ENCODE peak calls at places on chromosome 19, in ten cellular contexts. One of them, this sample, is unnamed.

GRCh38 chr19:14435320-14436050 is 2.4 kb downstream of the PKN1 start:
- DNase-seq in right lobe of liver: no peak
- DNase-seq in bronchial epithelial cell: no peak
- DNase-seq in brain microvascular endothelial cell: no peak
- DNase-seq in stomach: no peak
- DNase-seq in Panc1: no peak
- DNase-seq in pancreas: no peak
- DNase-seq in OCI-LY7: no peak
- DNase-seq in endothelial cell of umbilical vein: no peak
- DNase-seq in tibial nerve: no peak
- DNase-seq in this sample: no peak

GRCh38 chr19:55344444-55344843 is 4.8 kb downstream of the KMT5C start:
- DNase-seq in tibial nerve: no peak
- DNase-seq in bronchial epithelial cell: peak; percentile 43
- DNase-seq in OCI-LY7: no peak
- DNase-seq in Panc1: no peak
- DNase-seq in pancreas: no peak
- DNase-seq in endothelial cell of umbilical vein: no peak
- DNase-seq in right lobe of liver: peak; percentile 22
- DNase-seq in brain microvascular endothelial cell: no peak
- DNase-seq in stomach: no peak
- DNase-seq in this sample: no peak

GRCh38 chr19:45693168-45693788 is 812 bp downstream of the QPCTL start:
- DNase-seq in Panc1: no peak
- DNase-seq in bronchial epithelial cell: peak; percentile 40
- DNase-seq in pancreas: peak; percentile 63
- DNase-seq in OCI-LY7: peak; percentile 81
- DNase-seq in right lobe of liver: peak; percentile 87
- DNase-seq in stomach: peak; percentile 86
- DNase-seq in brain microvascular endothelial cell: peak; percentile 65
- DNase-seq in endothelial cell of umbilical vein: peak; percentile 65
- DNase-seq in tibial nerve: peak; percentile 85
- DNase-seq in this sample: peak; percentile 67

GRCh38 chr19:11321206-11322126 is 18.0 kb downstream of the RAB3D start:
- DNase-seq in OCI-LY7: no peak
- DNase-seq in bronchial epithelial cell: no peak
- DNase-seq in tibial nerve: no peak
- DNase-seq in Panc1: no peak
- DNase-seq in stomach: no peak
- DNase-seq in right lobe of liver: no peak
- DNase-seq in brain microvascular endothelial cell: no peak
- DNase-seq in pancreas: no peak
- DNase-seq in endothelial cell of umbilical vein: no peak
- DNase-seq in this sample: no peak

GRCh38 chr19:48501961-48502719 is 9.5 kb downstream of the LMTK3 start:
- DNase-seq in Panc1: no peak
- DNase-seq in tibial nerve: no peak
- DNase-seq in stomach: peak; percentile 95
- DNase-seq in OCI-LY7: peak; percentile 94
- DNase-seq in pancreas: peak; percentile 98
- DNase-seq in brain microvascular endothelial cell: no peak
- DNase-seq in bronchial epithelial cell: peak; percentile 89
- DNase-seq in endothelial cell of umbilical vein: no peak
- DNase-seq in right lobe of liver: peak; percentile 43
- DNase-seq in this sample: peak; percentile 20

GRCh38 chr19:5904302-5905071 is at the start of gene VMAC:
- DNase-seq in OCI-LY7: peak; percentile 100
- DNase-seq in tibial nerve: peak; percentile 100
- DNase-seq in brain microvascular endothelial cell: peak; percentile 100
- DNase-seq in Panc1: peak; percentile 97
- DNase-seq in pancreas: peak; percentile 100
- DNase-seq in endothelial cell of umbilical vein: peak; percentile 100
- DNase-seq in bronchial epithelial cell: peak; percentile 100
- DNase-seq in stomach: peak; percentile 100
- DNase-seq in right lobe of liver: peak; percentile 100
- DNase-seq in this sample: peak; percentile 100

GRCh38 chr19:33823341-33823740 is 26.7 kb downstream of the KCTD15 start:
- DNase-seq in pancreas: no peak
- DNase-seq in right lobe of liver: no peak
- DNase-seq in bronchial epithelial cell: no peak
- DNase-seq in tibial nerve: no peak
- DNase-seq in Panc1: no peak
- DNase-seq in OCI-LY7: no peak
- DNase-seq in brain microvascular endothelial cell: no peak
- DNase-seq in endothelial cell of umbilical vein: no peak
- DNase-seq in stomach: no peak
- DNase-seq in this sample: no peak

GRCh38 chr19:33157906-33158305 is 26.0 kb downstream of the WDR88 start:
- DNase-seq in brain microvascular endothelial cell: no peak
- DNase-seq in bronchial epithelial cell: no peak
- DNase-seq in pancreas: no peak
- DNase-seq in endothelial cell of umbilical vein: no peak
- DNase-seq in Panc1: no peak
- DNase-seq in tibial nerve: no peak
- DNase-seq in OCI-LY7: no peak
- DNase-seq in right lobe of liver: no peak
- DNase-seq in stomach: no peak
- DNase-seq in this sample: no peak

GRCh38 chr19:17058236-17058635 is 17.0 kb downstream of the HAUS8 start:
- DNase-seq in brain microvascular endothelial cell: no peak
- DNase-seq in pancreas: no peak
- DNase-seq in bronchial epithelial cell: no peak
- DNase-seq in stomach: no peak
- DNase-seq in right lobe of liver: no peak
- DNase-seq in Panc1: no peak
- DNase-seq in OCI-LY7: no peak
- DNase-seq in tibial nerve: no peak
- DNase-seq in endothelial cell of umbilical vein: no peak
- DNase-seq in this sample: peak; percentile 57

GRCh38 chr19:17061205-17061604 is 14.0 kb downstream of the HAUS8 start:
- DNase-seq in brain microvascular endothelial cell: no peak
- DNase-seq in pancreas: no peak
- DNase-seq in right lobe of liver: no peak
- DNase-seq in Panc1: no peak
- DNase-seq in bronchial epithelial cell: no peak
- DNase-seq in stomach: no peak
- DNase-seq in tibial nerve: no peak
- DNase-seq in endothelial cell of umbilical vein: no peak
- DNase-seq in OCI-LY7: no peak
- DNase-seq in this sample: no peak

GRCh38 chr19:17061691-17062090 is 13.6 kb downstream of the HAUS8 start:
- DNase-seq in bronchial epithelial cell: no peak
- DNase-seq in right lobe of liver: no peak
- DNase-seq in pancreas: no peak
- DNase-seq in OCI-LY7: no peak
- DNase-seq in stomach: no peak
- DNase-seq in brain microvascular endothelial cell: no peak
- DNase-seq in Panc1: no peak
- DNase-seq in tibial nerve: no peak
- DNase-seq in endothelial cell of umbilical vein: no peak
- DNase-seq in this sample: no peak

GRCh38 chr19:17069249-17069648 is 6.0 kb downstream of the HAUS8 start:
- DNase-seq in OCI-LY7: peak; percentile 35
- DNase-seq in right lobe of liver: no peak
- DNase-seq in tibial nerve: no peak
- DNase-seq in bronchial epithelial cell: no peak
- DNase-seq in Panc1: no peak
- DNase-seq in endothelial cell of umbilical vein: no peak
- DNase-seq in pancreas: no peak
- DNase-seq in stomach: no peak
- DNase-seq in brain microvascular endothelial cell: no peak
- DNase-seq in this sample: no peak

DNA sequence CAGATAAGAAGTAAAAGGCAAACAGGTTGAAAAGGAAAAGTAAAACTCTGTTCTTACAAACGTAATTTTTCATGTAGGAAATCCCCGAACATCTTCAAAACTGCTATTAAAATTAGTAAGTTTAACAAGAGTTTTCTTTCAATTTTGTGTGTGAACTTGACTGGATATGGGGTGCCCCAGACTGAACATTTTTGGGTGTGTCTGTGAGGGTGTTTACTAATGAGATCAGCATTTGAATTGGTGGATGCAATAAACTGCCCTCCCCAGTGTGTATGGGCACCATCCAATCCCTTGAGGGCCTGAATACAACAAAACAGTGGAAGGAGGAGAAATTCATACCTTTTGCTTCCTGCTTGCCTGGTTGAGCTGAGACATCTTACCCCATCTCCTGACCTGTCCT is 11.8 kb downstream of the HAUS8 start:
- DNase-seq in pancreas: no peak
- DNase-seq in stomach: no peak
- DNase-seq in right lobe of liver: no peak
- DNase-seq in Panc1: no peak
- DNase-seq in OCI-LY7: no peak
- DNase-seq in bronchial epithelial cell: no peak
- DNase-seq in brain microvascular endothelial cell: no peak
- DNase-seq in endothelial cell of umbilical vein: no peak
- DNase-seq in tibial nerve: no peak
- DNase-seq in this sample: no peak
- H3K4me3 ChIP-seq in pancreas: no peak overlapping the region
- H3K4me3 ChIP-seq in stomach: no peak overlapping the region
- H3K4me3 ChIP-seq in right lobe of liver: no peak overlapping the region
- H3K4me3 ChIP-seq in Panc1: no peak overlapping the region
- H3K4me3 ChIP-seq in OCI-LY7: no peak overlapping the region
- H3K4me3 ChIP-seq in bronchial epithelial cell: no peak overlapping the region
- H3K4me3 ChIP-seq in brain microvascular endothelial cell: no peak overlapping the region
- H3K4me3 ChIP-seq in endothelial cell of umbilical vein: no peak overlapping the region
- H3K4me3 ChIP-seq in tibial nerve: no peak overlapping the region
- H3K4me3 ChIP-seq in this sample: no peak overlapping the region

DNA sequence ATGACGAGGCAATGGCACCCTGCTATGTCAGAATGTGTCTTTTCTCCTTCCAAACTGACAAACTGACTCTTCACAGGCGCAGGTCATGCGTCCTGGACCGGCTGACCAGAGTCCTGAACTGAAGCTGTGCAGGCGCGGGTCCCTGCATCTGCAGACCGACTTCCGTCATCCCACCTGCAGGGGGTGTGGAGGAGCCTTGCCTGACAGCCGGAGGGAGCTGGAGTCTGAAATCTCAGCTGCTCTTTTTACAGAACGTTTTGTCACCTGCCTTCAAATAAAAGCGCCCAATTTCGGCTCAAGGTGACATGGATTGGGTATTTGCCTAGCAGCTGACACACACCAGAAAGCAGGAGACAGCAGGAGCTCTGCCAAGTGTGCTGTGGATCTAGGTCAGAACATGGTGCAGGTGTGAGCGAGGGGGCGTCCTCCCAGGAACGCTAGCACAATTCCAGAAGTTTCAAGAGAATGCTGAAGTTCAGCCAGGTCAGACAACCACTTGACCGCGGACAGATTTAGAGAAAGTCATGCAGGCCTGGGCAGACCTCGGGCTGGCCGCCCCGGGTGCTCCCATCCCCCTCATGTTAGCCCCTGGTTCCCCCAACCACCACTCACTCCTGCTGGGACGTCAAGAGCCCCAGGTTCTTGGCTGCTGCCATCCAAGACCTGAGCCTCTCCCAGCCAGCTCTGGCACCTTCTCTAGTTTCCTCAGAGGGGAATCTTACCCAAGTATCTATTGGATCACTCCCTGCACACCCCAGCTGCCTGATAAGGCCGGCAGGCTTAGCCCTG is 32.8 kb downstream of the ELL start:
- DNase-seq in Panc1: no peak
- DNase-seq in brain microvascular endothelial cell: no peak
- DNase-seq in pancreas: peak; percentile 80
- DNase-seq in bronchial epithelial cell: no peak
- DNase-seq in stomach: peak; percentile 63
- DNase-seq in endothelial cell of umbilical vein: peak; percentile 26
- DNase-seq in tibial nerve: no peak
- DNase-seq in OCI-LY7: peak; percentile 57
- DNase-seq in right lobe of liver: no peak
- DNase-seq in this sample: no peak
- TF ChIP-seq CTCF in Panc1: peak; percentile 57
- TF ChIP-seq CTCF in brain microvascular endothelial cell: peak; percentile 64
- TF ChIP-seq CTCF in pancreas: peak; percentile 23
- TF ChIP-seq CTCF in bronchial epithelial cell: peak; percentile 53
- TF ChIP-seq CTCF in stomach: no peak
- TF ChIP-seq CTCF in endothelial cell of umbilical vein: no peak
- TF ChIP-seq CTCF in tibial nerve: peak; percentile 37
- TF ChIP-seq CTCF in OCI-LY7: peak; percentile 69
- TF ChIP-seq CTCF in right lobe of liver: peak; percentile 32
- TF ChIP-seq CTCF in this sample: peak; percentile 25

GRCh38 chr19:3955688-3956087 is 15.2 kb downstream of the DAPK3 start:
- DNase-seq in brain microvascular endothelial cell: no peak
- DNase-seq in Panc1: no peak
- DNase-seq in stomach: no peak
- DNase-seq in bronchial epithelial cell: no peak
- DNase-seq in OCI-LY7: no peak
- DNase-seq in pancreas: no peak
- DNase-seq in tibial nerve: no peak
- DNase-seq in right lobe of liver: no peak
- DNase-seq in endothelial cell of umbilical vein: no peak
- DNase-seq in this sample: no peak

GRCh38 chr19:3954107-3954506 is 16.8 kb downstream of the DAPK3 start:
- DNase-seq in Panc1: no peak
- DNase-seq in brain microvascular endothelial cell: no peak
- DNase-seq in bronchial epithelial cell: no peak
- DNase-seq in OCI-LY7: no peak
- DNase-seq in stomach: no peak
- DNase-seq in pancreas: no peak
- DNase-seq in endothelial cell of umbilical vein: no peak
- DNase-seq in right lobe of liver: no peak
- DNase-seq in tibial nerve: no peak
- DNase-seq in this sample: no peak

GRCh38 chr19:3949294-3949693 is 16.4 kb downstream of the NMRK2 start:
- DNase-seq in endothelial cell of umbilical vein: no peak
- DNase-seq in right lobe of liver: no peak
- DNase-seq in stomach: no peak
- DNase-seq in pancreas: no peak
- DNase-seq in Panc1: no peak
- DNase-seq in tibial nerve: no peak
- DNase-seq in brain microvascular endothelial cell: no peak
- DNase-seq in bronchial epithelial cell: no peak
- DNase-seq in OCI-LY7: no peak
- DNase-seq in this sample: no peak

GRCh38 chr19:3949997-3950859 is 17.4 kb downstream of the NMRK2 start:
- DNase-seq in brain microvascular endothelial cell: no peak
- DNase-seq in pancreas: no peak
- DNase-seq in endothelial cell of umbilical vein: no peak
- DNase-seq in Panc1: no peak
- DNase-seq in OCI-LY7: no peak
- DNase-seq in stomach: no peak
- DNase-seq in bronchial epithelial cell: no peak
- DNase-seq in tibial nerve: no peak
- DNase-seq in right lobe of liver: no peak
- DNase-seq in this sample: no peak

DNA sequence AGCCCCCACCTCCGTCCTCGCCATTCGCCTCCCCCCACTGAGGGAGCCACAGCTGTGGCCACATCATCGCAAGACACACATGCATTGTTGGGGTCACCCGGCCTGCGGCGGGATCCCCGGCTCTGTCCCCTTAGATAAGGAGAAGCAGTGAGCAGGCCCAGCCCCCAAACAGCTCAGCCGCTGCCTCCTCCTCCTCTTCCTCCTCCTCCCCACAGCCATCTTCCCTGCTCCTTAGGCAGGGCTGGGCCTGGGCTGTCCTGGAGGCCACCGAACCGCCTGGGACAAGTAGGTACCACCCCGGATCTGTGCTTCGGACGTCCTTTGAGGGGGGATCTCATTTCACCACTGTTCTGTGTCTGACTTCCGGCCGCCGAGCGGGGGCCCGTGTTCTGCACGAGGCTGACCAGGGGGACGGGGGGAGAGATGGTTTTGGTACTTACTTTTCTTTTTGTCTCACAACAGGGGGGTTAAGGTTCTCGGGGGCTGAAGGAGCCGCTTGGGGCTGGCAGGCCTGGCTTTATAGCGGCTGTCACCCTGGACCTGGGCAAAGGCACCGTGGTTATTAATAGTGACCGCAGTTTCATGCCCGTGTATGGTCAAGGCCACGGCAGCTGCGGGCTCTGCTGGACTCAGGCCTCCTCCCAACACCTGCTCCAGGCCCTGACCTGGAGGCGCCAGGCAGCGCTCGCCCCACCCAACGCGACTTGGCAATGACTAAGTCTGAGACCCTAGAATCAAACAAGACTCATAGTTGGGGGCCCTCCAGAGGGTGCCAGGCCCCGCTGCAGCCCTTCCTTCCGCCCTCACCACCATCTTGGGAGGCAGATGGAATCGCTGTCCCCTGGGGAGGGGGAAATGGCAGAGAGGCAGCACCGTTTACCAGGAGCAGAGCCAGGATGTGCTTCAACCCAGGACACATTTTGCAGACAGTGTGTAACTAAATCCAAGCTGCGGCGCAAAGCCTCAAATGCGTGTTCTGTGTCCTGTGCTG is 18.3 kb downstream of the NMRK2 start:
- DNase-seq in OCI-LY7: no peak
- DNase-seq in stomach: no peak
- DNase-seq in tibial nerve: no peak
- DNase-seq in brain microvascular endothelial cell: no peak
- DNase-seq in right lobe of liver: no peak
- DNase-seq in bronchial epithelial cell: no peak
- DNase-seq in Panc1: no peak
- DNase-seq in pancreas: no peak
- DNase-seq in endothelial cell of umbilical vein: no peak
- DNase-seq in this sample: no peak
- H3K4me3 ChIP-seq in OCI-LY7: no peak overlapping the region
- H3K4me3 ChIP-seq in stomach: no peak overlapping the region
- H3K4me3 ChIP-seq in tibial nerve: peak overlapping the region; percentile 1
- H3K4me3 ChIP-seq in brain microvascular endothelial cell: no peak overlapping the region
- H3K4me3 ChIP-seq in right lobe of liver: no peak overlapping the region
- H3K4me3 ChIP-seq in bronchial epithelial cell: no peak overlapping the region
- H3K4me3 ChIP-seq in Panc1: no peak overlapping the region
- H3K4me3 ChIP-seq in pancreas: peak overlapping the region; percentile 12
- H3K4me3 ChIP-seq in endothelial cell of umbilical vein: no peak overlapping the region
- H3K4me3 ChIP-seq in this sample: no peak overlapping the region

DNA sequence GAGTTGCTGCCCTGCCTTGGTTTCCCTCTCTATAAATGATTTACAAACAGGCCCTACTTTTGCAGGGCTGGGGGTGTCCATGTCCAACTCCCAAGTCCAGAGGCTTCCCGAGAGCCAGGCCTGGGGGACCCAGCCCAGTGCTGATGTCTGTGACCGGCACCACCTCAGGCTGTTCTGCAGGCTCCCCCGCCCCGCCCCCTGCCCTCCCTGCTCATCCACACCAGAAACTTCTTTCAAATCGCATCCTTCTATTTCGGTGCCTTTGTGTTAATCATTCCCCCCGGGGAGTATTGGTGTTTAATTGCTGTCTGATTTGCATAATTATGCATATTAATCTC is 19.2 kb downstream of the TCF3 start:
- DNase-seq in stomach: no peak
- DNase-seq in Panc1: no peak
- DNase-seq in OCI-LY7: no peak
- DNase-seq in pancreas: no peak
- DNase-seq in bronchial epithelial cell: no peak
- DNase-seq in brain microvascular endothelial cell: no peak
- DNase-seq in right lobe of liver: no peak
- DNase-seq in tibial nerve: no peak
- DNase-seq in endothelial cell of umbilical vein: no peak
- DNase-seq in this sample: no peak
- TF ChIP-seq CTCF in stomach: no peak
- TF ChIP-seq CTCF in Panc1: no peak
- TF ChIP-seq CTCF in OCI-LY7: no peak
- TF ChIP-seq CTCF in pancreas: no peak
- TF ChIP-seq CTCF in bronchial epithelial cell: no peak
- TF ChIP-seq CTCF in brain microvascular endothelial cell: no peak
- TF ChIP-seq CTCF in right lobe of liver: no peak
- TF ChIP-seq CTCF in tibial nerve: no peak
- TF ChIP-seq CTCF in endothelial cell of umbilical vein: no peak
- TF ChIP-seq CTCF in this sample: no peak